ENCODE peak calls at places on chromosomes 13 and 19, in five cellular contexts. D is aorta; R is heart left ventricle; U is HAP-1; Q is effector memory CD4-positive, alpha-beta T cell. P is an unnamed sample.

GRCh38 chr19:1855828-1856255 is 7.5 kb downstream of the KLF16 start:
- DNase-seq in D (no peak), R (no peak), U (no peak), Q (no peak), P (no peak)

GRCh38 chr19:54449701-54450069 is 686 bp downstream of the LENG8 start:
- DNase-seq in D (no peak), R (no peak), U (no peak), Q (no peak), P (peak; percentile 25)

GRCh38 chr13:35502456-35502855 is 26.0 kb upstream of the MAB21L1 start:
- DNase-seq in D (no peak), R (no peak), U (no peak), Q (no peak), P (no peak)

GRCh38 chr19:4523306-4524110 is 5.2 kb upstream of the PLIN4 start:
- DNase-seq in D (no peak), R (peak; percentile 34), U (peak; percentile 11), Q (no peak), P (no peak)

GRCh38 chr19:28984315-28984714 is 228.6 kb downstream of the UQCRFS1 start:
- DNase-seq in D (no peak), R (no peak), U (no peak), Q (no peak), P (no peak)

GRCh38 chr13:44437356-44438233 is 64.0 kb downstream of the SERP2 start:
- DNase-seq in D (no peak), R (no peak), U (peak; percentile 56), Q (no peak), P (no peak)

GRCh38 chr13:48489666-48490065 is 43.2 kb downstream of the RCBTB2 start:
- DNase-seq in D (no peak), R (no peak), U (no peak), Q (no peak), P (no peak)

GRCh38 chr19:44677019-44677809 is 5.9 kb downstream of the CEACAM19 start:
- DNase-seq in D (no peak), R (no peak), U (peak; percentile 63), Q (no peak), P (peak; percentile 77)

GRCh38 chr19:38055040-38055439 is 148.0 kb downstream of the SIPA1L3 start:
- DNase-seq in D (no peak), R (no peak), U (no peak), Q (no peak), P (no peak)

GRCh38 chr13:27131202-27131623 is 40.4 kb downstream of the USP12 start:
- DNase-seq in D (no peak), R (no peak), U (no peak), Q (peak; percentile 51), P (no peak)

DNA sequence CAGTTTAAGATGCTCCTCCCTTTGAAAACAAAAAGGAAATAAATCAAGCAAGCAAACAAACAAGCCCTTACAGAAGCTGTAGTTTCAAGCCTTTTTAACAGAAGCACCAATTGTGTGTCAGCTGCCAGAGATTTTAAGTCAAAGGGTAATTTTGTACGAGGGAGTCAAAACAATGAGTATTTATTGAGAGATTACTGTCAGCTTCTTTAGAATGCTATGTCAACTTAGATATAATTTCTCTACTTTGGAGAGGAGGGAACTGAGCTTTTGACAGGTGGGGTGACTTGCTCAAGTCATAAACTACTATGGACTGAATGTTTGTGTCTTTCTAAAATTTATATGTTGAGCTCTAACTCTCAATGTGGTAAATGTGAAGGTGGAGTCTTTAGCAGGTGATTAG is 10.5 kb upstream of the CBY2 start:
- DNase-seq in D (no peak), R (no peak), U (no peak), Q (no peak), P (no peak)
- H3K4me3 ChIP-seq in D (no peak overlapping the region), R (no peak overlapping the region), U (no peak overlapping the region), Q (no peak overlapping the region), P (no peak overlapping the region)

GRCh38 chr19:9608912-9609311 is 12.1 kb downstream of the ZNF561 start:
- DNase-seq in D (no peak), R (no peak), U (no peak), Q (no peak), P (no peak)

GRCh38 chr19:9615828-9616227 is 5.2 kb downstream of the ZNF561 start:
- DNase-seq in D (no peak), R (no peak), U (no peak), Q (no peak), P (no peak)

GRCh38 chr19:9610484-9611113 is 10.4 kb downstream of the ZNF561 start:
- DNase-seq in D (no peak), R (no peak), U (no peak), Q (no peak), P (no peak)
- H3K36me3 ChIP-seq in D (peaks cover 38% of the 10 kb centered on the region), R (peaks cover 61% of the 10 kb centered on the region), U (peaks cover 61% of the 10 kb centered on the region), Q (peaks cover 56% of the 10 kb centered on the region), P (peaks cover 73% of the 10 kb centered on the region)

DNA sequence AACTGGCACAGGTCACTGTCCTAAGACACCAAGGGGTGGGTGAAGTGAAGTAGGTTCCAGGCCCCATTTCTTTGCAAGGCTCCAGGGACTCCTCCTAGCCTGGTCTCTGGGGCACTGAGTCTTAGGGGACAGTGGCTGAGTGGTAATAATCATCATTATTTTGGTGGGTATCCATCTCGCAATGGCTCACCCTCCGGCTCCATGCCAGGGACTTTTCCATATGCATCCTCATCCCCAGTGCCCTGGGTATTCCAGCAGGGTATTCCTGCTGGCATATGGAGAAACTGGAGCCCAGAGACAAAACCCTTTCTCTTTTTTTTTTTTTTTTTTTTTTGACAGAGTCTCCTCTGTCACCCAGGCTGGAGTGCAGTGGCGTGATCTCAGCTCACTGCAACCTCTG is 2.5 kb downstream of the PDE4A start:
- DNase-seq in D (no peak), R (no peak), U (no peak), Q (no peak), P (no peak)
- H3K4me3 ChIP-seq in D (no peak overlapping the region), R (no peak overlapping the region), U (no peak overlapping the region), Q (no peak overlapping the region), P (no peak overlapping the region)

GRCh38 chr19:6372594-6373095 is at the start of gene ALKBH7:
- DNase-seq in D (peak; percentile 100), R (peak; percentile 100), U (peak; percentile 100), Q (peak; percentile 97), P (peak; percentile 100)
- H3K36me3 ChIP-seq in D (no peaks in the 10 kb centered on the region), R (no peaks in the 10 kb centered on the region), U (peaks cover 11% of the 10 kb centered on the region), Q (peaks cover 21% of the 10 kb centered on the region), P (peaks cover 6% of the 10 kb centered on the region)

DNA sequence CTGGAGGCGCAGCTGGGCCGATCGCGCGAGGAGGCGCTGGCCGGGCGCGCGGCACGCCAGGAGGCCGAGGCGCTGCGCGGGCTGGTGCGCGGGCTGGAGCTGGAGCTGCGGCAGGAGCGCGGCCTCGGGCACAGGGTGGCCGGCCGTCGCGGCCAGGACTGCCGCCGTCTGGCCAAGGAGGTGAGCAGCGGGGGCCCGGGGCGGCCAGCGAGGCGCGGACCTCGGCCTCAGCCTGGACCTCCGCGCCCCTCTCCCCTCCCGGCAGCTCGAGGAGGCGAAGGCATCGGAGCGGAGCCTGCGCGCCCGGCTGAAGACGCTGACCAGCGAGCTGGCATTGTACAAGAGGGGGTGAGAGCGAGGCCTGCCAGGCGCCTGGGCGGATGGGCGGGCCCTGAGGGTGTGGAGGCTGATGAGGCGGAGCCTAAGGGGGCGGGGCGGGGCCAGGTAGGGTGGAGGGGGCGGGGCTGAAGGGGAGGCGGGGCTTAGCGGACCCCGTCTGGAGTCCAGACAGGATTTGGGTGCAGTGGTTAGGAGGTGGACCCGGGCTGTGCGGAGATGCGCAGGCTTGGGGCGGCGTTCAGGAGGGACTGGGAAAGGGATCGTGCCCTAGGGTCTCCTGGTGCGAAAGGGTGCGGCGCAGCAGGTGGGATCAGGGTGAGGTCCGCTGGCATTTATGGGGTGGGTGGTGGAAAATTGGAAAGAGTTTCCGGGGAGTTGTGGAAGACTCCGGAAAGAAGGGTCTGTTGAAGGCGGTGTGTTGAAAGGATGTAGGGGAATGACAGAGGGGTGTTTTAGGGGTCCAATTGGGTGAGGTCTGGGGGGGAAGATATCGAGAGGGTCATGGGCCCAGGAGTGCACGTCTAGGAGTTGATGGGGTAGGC is 7.5 kb downstream of the PGLYRP1 start:
- DNase-seq in D (peak; percentile 60), R (peak; percentile 37), U (no peak), Q (peak; percentile 64), P (no peak)
- H3K4me3 ChIP-seq in D (no peak overlapping the region), R (no peak overlapping the region), U (no peak overlapping the region), Q (peak overlapping the region; percentile 88), P (peak overlapping the region; percentile 9)

GRCh38 chr19:7970716-7971448 is 27.4 kb upstream of the TIMM44 start:
- DNase-seq in D (no peak), R (no peak), U (peak; percentile 41), Q (no peak), P (peak; percentile 20)

GRCh38 chr19:7971553-7972520 is 28.4 kb upstream of the TIMM44 start:
- DNase-seq in D (no peak), R (no peak), U (no peak), Q (no peak), P (no peak)

GRCh38 chr19:7975037-7975436 is 30.4 kb downstream of the ELAVL1 start:
- DNase-seq in D (no peak), R (peak; percentile 45), U (no peak), Q (no peak), P (no peak)

GRCh38 chr19:7976461-7976860 is 29.0 kb downstream of the ELAVL1 start:
- DNase-seq in D (no peak), R (no peak), U (no peak), Q (no peak), P (no peak)

DNA sequence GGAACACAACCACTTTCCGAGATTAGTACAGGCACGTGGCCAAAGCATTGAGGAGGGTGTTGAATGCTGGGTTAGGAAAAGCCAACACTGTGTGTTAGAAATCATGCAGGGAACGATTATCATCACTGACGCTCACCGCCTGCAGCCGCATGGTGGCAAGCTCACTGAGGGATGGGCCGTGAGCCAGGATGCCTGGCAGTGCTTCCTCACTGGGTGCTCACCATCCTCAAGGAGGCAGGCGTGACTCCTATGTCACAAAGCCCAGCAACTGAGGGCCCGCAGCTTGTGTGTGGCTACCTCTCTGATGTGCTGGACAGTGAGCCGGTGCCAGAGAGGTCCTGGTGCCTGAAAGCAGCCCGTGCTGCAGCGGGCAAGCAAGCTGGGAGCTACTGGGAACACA is 30.4 kb upstream of the TIMM44 start:
- DNase-seq in D (no peak), R (peak; percentile 68), U (no peak), Q (no peak), P (no peak)
- H3K36me3 ChIP-seq in D (no peaks in the 10 kb centered on the region), R (no peaks in the 10 kb centered on the region), U (peaks cover 89% of the 10 kb centered on the region), Q (peaks cover 59% of the 10 kb centered on the region), P (peaks cover 29% of the 10 kb centered on the region)

DNA sequence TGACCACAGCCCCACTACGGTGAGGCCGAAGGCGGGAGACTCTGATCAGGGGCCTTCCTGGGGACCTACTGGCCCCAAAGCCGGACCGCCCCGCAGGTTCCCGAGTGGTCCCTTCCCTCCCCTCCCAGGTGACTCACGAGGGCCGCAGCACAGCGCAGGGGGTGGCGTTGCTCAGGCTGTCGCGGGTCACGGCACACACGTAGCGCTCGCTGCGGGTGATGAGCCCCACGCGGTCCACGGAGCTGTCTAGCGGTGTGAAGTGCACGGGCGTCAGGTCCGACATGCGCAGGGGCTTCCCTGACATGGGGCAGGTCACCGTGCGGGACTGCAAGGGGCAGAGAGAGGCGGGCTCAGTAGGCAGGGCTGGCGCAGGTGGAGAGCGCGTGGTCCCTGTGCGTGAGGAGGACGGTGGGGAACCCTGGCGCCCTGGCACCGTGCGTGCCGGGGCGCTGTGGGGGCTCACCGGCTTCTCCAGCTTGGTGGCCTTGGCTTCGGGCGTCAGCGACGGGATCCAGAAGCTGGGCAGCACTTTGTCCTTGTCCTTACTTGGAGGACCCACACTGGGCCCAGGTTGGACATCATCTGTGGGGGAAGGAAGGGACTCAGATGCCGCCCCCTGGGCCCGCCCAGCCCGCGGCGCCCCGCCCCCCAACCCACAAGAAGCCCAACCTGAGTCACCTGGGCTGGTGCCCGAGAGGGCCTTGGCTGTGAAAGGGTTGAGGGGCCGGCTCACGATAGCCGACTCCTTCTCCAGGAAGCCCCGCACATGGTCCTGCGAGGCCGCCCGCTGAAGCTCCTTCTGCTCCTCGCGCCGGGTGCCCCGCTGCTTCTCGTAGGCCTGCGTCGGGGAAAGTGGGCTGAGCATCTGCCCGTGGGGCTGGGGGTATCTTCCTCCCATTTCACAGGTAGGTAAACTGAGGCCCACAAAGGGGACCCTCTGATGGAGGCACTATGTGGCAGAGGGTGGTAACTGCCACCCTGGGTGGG is 23.7 kb downstream of the NOSIP start:
- DNase-seq in D (no peak), R (no peak), U (no peak), Q (no peak), P (no peak)
- H3K4me3 ChIP-seq in D (no peak overlapping the region), R (no peak overlapping the region), U (no peak overlapping the region), Q (peak overlapping the region; percentile 55), P (no peak overlapping the region)